ENCODE peak calls at places on chromosomes 5 and 9, in five cellular contexts. A is epithelial cell of esophagus, R is cardiac fibroblast, F is epithelial cell of prostate, G is activated T-helper 1 cell treated with Interleukin-2 at 50 U/mL for 16 hours. U is an unnamed sample.
A peak's percentile ranks its signal among the peaks of the same experiment; 100 is the strongest.

GRCh38 chr5:132495063-132495671 is 4.6 kb upstream of the IRF1 start:
- DNase-seq in A (no peak), R (no peak), F (no peak), G (no peak), U (no peak)

GRCh38 chr5:163503106-163504090 is 2.0 kb upstream of the MAT2B start:
- DNase-seq in A (peak; percentile 76), R (peak; percentile 75), F (no peak), G (no peak), U (peak; percentile 69)

GRCh38 chr5:19616821-19617220 is 371.2 kb downstream of the CDH18 start:
- DNase-seq in A (no peak), R (no peak), F (no peak), G (no peak), U (no peak)

GRCh38 chr5:74201334-74202081 is 439.0 kb downstream of the ENC1 start:
- DNase-seq in A (peak; percentile 47), R (peak; percentile 41), F (no peak), G (no peak), U (peak; percentile 65)

GRCh38 chr5:102901821-102902448 is 146.8 kb downstream of the PAM start:
- DNase-seq in A (peak; percentile 37), R (no peak), F (no peak), G (no peak), U (peak; percentile 15)

GRCh38 chr9:34664281-34665108 is 2.0 kb upstream of the CCL27 start:
- DNase-seq in A (peak; percentile 80), R (peak; percentile 80), F (no peak), G (no peak), U (peak; percentile 71)

GRCh38 chr9:124079176-124079925 is 67.8 kb downstream of the LHX2 start:
- DNase-seq in A (peak; percentile 15), R (peak; percentile 80), F (no peak), G (no peak), U (peak; percentile 93)

GRCh38 chr5:44949687-44950086 is 140.9 kb downstream of the MRPS30 start:
- DNase-seq in A (no peak), R (no peak), F (no peak), G (no peak), U (no peak)

GRCh38 chr9:136865768-136866103 is 372 bp downstream of the EDF1 start:
- DNase-seq in A (no peak), R (no peak), F (no peak), G (no peak), U (peak; percentile 62)

GRCh38 chr5:72032769-72033168 is 74.5 kb upstream of the MAP1B start:
- DNase-seq in A (no peak), R (no peak), F (no peak), G (no peak), U (peak; percentile 18)

GRCh38 chr5:75331095-75332090 is 5.6 kb upstream of the HMGCR start:
- DNase-seq in A (no peak), R (no peak), F (no peak), G (no peak), U (peak; percentile 9)

GRCh38 chr5:176573564-176574296 is 24.6 kb downstream of the CDHR2 start:
- DNase-seq in A (peak; percentile 55), R (peak; percentile 57), F (no peak), G (peak; percentile 64), U (peak; percentile 75)

GRCh38 chr5:169178269-169178668 is 122.7 kb downstream of the SLIT3 start:
- DNase-seq in A (no peak), R (no peak), F (no peak), G (no peak), U (no peak)

GRCh38 chr9:7315746-7316457 is 483.7 kb downstream of the DMAC1 start:
- DNase-seq in A (peak; percentile 11), R (peak; percentile 81), F (peak; percentile 12), G (no peak), U (no peak)

GRCh38 chr9:85740821-85741111 is 988 bp downstream of the AGTPBP1 start:
- DNase-seq in A (no peak), R (peak; percentile 45), F (no peak), G (no peak), U (no peak)

GRCh38 chr5:142290574-142291299 is 34.1 kb downstream of the SPRY4 start:
- DNase-seq in A (peak; percentile 30), R (peak; percentile 64), F (no peak), G (no peak), U (peak; percentile 93)

GRCh38 chr9:114184071-114184470 is 28.7 kb downstream of the COL27A1 start:
- DNase-seq in A (no peak), R (peak; percentile 38), F (no peak), G (no peak), U (no peak)

GRCh38 chr5:113519412-113519811 is 5.9 kb downstream of the YTHDC2 start:
- DNase-seq in A (no peak), R (no peak), F (no peak), G (no peak), U (no peak)

GRCh38 chr9:127973169-127974001 is 7.4 kb downstream of the EEIG1 start:
- DNase-seq in A (no peak), R (no peak), F (no peak), G (no peak), U (peak; percentile 68)

GRCh38 chr9:71769175-71770165 is 1.2 kb upstream of the CEMIP2 start:
- DNase-seq in A (peak; percentile 81), R (peak; percentile 48), F (no peak), G (peak; percentile 58), U (peak; percentile 76)

GRCh38 chr9:17783227-17783626 is 204.4 kb downstream of the SH3GL2 start:
- DNase-seq in A (peak; percentile 1), R (no peak), F (no peak), G (no peak), U (no peak)

GRCh38 chr5:76325876-76326491 is 77.1 kb upstream of the IQGAP2 start:
- DNase-seq in A (no peak), R (no peak), F (no peak), G (peak; percentile 37), U (peak; percentile 58)

GRCh38 chr5:170651902-170652301 is 131.6 kb upstream of the GABRP start:
- DNase-seq in A (no peak), R (no peak), F (no peak), G (no peak), U (peak; percentile 29)

GRCh38 chr5:44885903-44886302 is 77.2 kb downstream of the MRPS30 start:
- DNase-seq in A (peak; percentile 66), R (no peak), F (peak; percentile 72), G (no peak), U (peak; percentile 51)

GRCh38 chr5:98428806-98429205 is 344.7 kb upstream of the RGMB start:
- DNase-seq in A (peak; percentile 7), R (peak; percentile 84), F (no peak), G (no peak), U (no peak)

U was measured in DMS53.